ENCODE peak calls at places on chromosomes 1 and 21, in eight cellular contexts. One of them, this sample, is unnamed.

GRCh38 chr1:224579526-224579925 is 36.6 kb upstream of the CNIH3 start:
- DNase-seq in tibial nerve: no peak
- DNase-seq in IMR-90: peak
- DNase-seq in activated B cell treated with CpG ODN at 0.5 μM for 24 hours: no peak
- DNase-seq in cardiac fibroblast: no peak
- DNase-seq in astrocyte: peak
- DNase-seq in AG10803: no peak
- DNase-seq in colonic mucosa: no peak
- DNase-seq in this sample: no peak

GRCh38 chr21:43603641-43604504 is 55.4 kb downstream of the HSF2BP start:
- DNase-seq in tibial nerve: no peak
- DNase-seq in IMR-90: peak
- DNase-seq in activated B cell treated with CpG ODN at 0.5 μM for 24 hours: no peak
- DNase-seq in cardiac fibroblast: peak
- DNase-seq in astrocyte: peak
- DNase-seq in AG10803: peak
- DNase-seq in colonic mucosa: no peak
- DNase-seq in this sample: no peak

GRCh38 chr1:230768903-230769570 is 21.8 kb downstream of the CAPN9 start:
- DNase-seq in tibial nerve: no peak
- DNase-seq in IMR-90: peak
- DNase-seq in activated B cell treated with CpG ODN at 0.5 μM for 24 hours: no peak
- DNase-seq in cardiac fibroblast: peak
- DNase-seq in astrocyte: peak
- DNase-seq in AG10803: peak
- DNase-seq in colonic mucosa: no peak
- DNase-seq in this sample: no peak

GRCh38 chr1:66271904-66272254 is 262.1 kb upstream of the SGIP1 start:
- DNase-seq in tibial nerve: peak
- DNase-seq in IMR-90: peak
- DNase-seq in activated B cell treated with CpG ODN at 0.5 μM for 24 hours: no peak
- DNase-seq in cardiac fibroblast: peak
- DNase-seq in astrocyte: peak
- DNase-seq in AG10803: peak
- DNase-seq in colonic mucosa: peak
- DNase-seq in this sample: no peak

GRCh38 chr1:4684849-4685248 is 30.4 kb downstream of the AJAP1 start:
- DNase-seq in tibial nerve: no peak
- DNase-seq in IMR-90: no peak
- DNase-seq in activated B cell treated with CpG ODN at 0.5 μM for 24 hours: no peak
- DNase-seq in cardiac fibroblast: no peak
- DNase-seq in astrocyte: no peak
- DNase-seq in AG10803: no peak
- DNase-seq in colonic mucosa: no peak
- DNase-seq in this sample: no peak

GRCh38 chr21:46152939-46153258 is 2.5 kb downstream of the FTCD start:
- DNase-seq in tibial nerve: no peak
- DNase-seq in IMR-90: no peak
- DNase-seq in activated B cell treated with CpG ODN at 0.5 μM for 24 hours: no peak
- DNase-seq in cardiac fibroblast: no peak
- DNase-seq in astrocyte: no peak
- DNase-seq in AG10803: no peak
- DNase-seq in colonic mucosa: no peak
- DNase-seq in this sample: no peak

GRCh38 chr1:111197598-111198289 is 2.7 kb downstream of the DENND2D start:
- DNase-seq in tibial nerve: no peak
- DNase-seq in IMR-90: peak
- DNase-seq in activated B cell treated with CpG ODN at 0.5 μM for 24 hours: no peak
- DNase-seq in cardiac fibroblast: peak
- DNase-seq in astrocyte: no peak
- DNase-seq in AG10803: peak
- DNase-seq in colonic mucosa: peak
- DNase-seq in this sample: peak

GRCh38 chr1:211036701-211037494 is 97.0 kb downstream of the KCNH1 start:
- DNase-seq in tibial nerve: no peak
- DNase-seq in IMR-90: peak
- DNase-seq in activated B cell treated with CpG ODN at 0.5 μM for 24 hours: no peak
- DNase-seq in cardiac fibroblast: no peak
- DNase-seq in astrocyte: peak
- DNase-seq in AG10803: peak
- DNase-seq in colonic mucosa: no peak
- DNase-seq in this sample: no peak

GRCh38 chr1:109884242-109884891 is 26.3 kb upstream of the CSF1 start:
- DNase-seq in tibial nerve: no peak
- DNase-seq in IMR-90: no peak
- DNase-seq in activated B cell treated with CpG ODN at 0.5 μM for 24 hours: no peak
- DNase-seq in cardiac fibroblast: no peak
- DNase-seq in astrocyte: no peak
- DNase-seq in AG10803: no peak
- DNase-seq in colonic mucosa: no peak
- DNase-seq in this sample: no peak

GRCh38 chr1:28239004-28239403 is 3.1 kb downstream of the ATP5IF1 start:
- DNase-seq in tibial nerve: no peak
- DNase-seq in IMR-90: no peak
- DNase-seq in activated B cell treated with CpG ODN at 0.5 μM for 24 hours: no peak
- DNase-seq in cardiac fibroblast: no peak
- DNase-seq in astrocyte: no peak
- DNase-seq in AG10803: no peak
- DNase-seq in colonic mucosa: no peak
- DNase-seq in this sample: no peak

GRCh38 chr1:1290238-1290731 is 10.0 kb downstream of the SCNN1D start:
- DNase-seq in tibial nerve: no peak
- DNase-seq in IMR-90: no peak
- DNase-seq in activated B cell treated with CpG ODN at 0.5 μM for 24 hours: peak
- DNase-seq in cardiac fibroblast: peak
- DNase-seq in astrocyte: no peak
- DNase-seq in AG10803: peak
- DNase-seq in colonic mucosa: peak
- DNase-seq in this sample: peak

GRCh38 chr1:116514708-116515525 is 55.9 kb downstream of the CD58 start:
- DNase-seq in tibial nerve: no peak
- DNase-seq in IMR-90: no peak
- DNase-seq in activated B cell treated with CpG ODN at 0.5 μM for 24 hours: no peak
- DNase-seq in cardiac fibroblast: peak
- DNase-seq in astrocyte: peak
- DNase-seq in AG10803: peak
- DNase-seq in colonic mucosa: no peak
- DNase-seq in this sample: no peak

GRCh38 chr1:119808491-119808890 is 2.8 kb downstream of the REG4 start:
- DNase-seq in tibial nerve: no peak
- DNase-seq in IMR-90: peak
- DNase-seq in activated B cell treated with CpG ODN at 0.5 μM for 24 hours: no peak
- DNase-seq in cardiac fibroblast: no peak
- DNase-seq in astrocyte: peak
- DNase-seq in AG10803: peak
- DNase-seq in colonic mucosa: no peak
- DNase-seq in this sample: no peak

GRCh38 chr21:31957631-31958030 is 84.8 kb downstream of the HUNK start:
- DNase-seq in tibial nerve: no peak
- DNase-seq in IMR-90: no peak
- DNase-seq in activated B cell treated with CpG ODN at 0.5 μM for 24 hours: no peak
- DNase-seq in cardiac fibroblast: no peak
- DNase-seq in astrocyte: no peak
- DNase-seq in AG10803: no peak
- DNase-seq in colonic mucosa: no peak
- DNase-seq in this sample: no peak

GRCh38 chr1:209291715-209292114 is 291.8 kb upstream of the CAMK1G start:
- DNase-seq in tibial nerve: no peak
- DNase-seq in IMR-90: no peak
- DNase-seq in activated B cell treated with CpG ODN at 0.5 μM for 24 hours: no peak
- DNase-seq in cardiac fibroblast: no peak
- DNase-seq in astrocyte: no peak
- DNase-seq in AG10803: no peak
- DNase-seq in colonic mucosa: no peak
- DNase-seq in this sample: no peak

GRCh38 chr1:219812491-219813221 is 115.7 kb downstream of the SLC30A10 start:
- DNase-seq in tibial nerve: peak
- DNase-seq in IMR-90: peak
- DNase-seq in activated B cell treated with CpG ODN at 0.5 μM for 24 hours: no peak
- DNase-seq in cardiac fibroblast: peak
- DNase-seq in astrocyte: peak
- DNase-seq in AG10803: peak
- DNase-seq in colonic mucosa: no peak
- DNase-seq in this sample: peak

GRCh38 chr1:15314328-15315281 is 67.6 kb downstream of the FHAD1 start:
- DNase-seq in tibial nerve: no peak
- DNase-seq in IMR-90: no peak
- DNase-seq in activated B cell treated with CpG ODN at 0.5 μM for 24 hours: no peak
- DNase-seq in cardiac fibroblast: no peak
- DNase-seq in astrocyte: no peak
- DNase-seq in AG10803: no peak
- DNase-seq in colonic mucosa: no peak
- DNase-seq in this sample: no peak
- TF ChIP-seq CTCF in tibial nerve: no peak
- TF ChIP-seq CTCF in IMR-90: no peak
- TF ChIP-seq CTCF in activated B cell treated with CpG ODN at 0.5 μM for 24 hours: no peak
- TF ChIP-seq CTCF in cardiac fibroblast: no peak
- TF ChIP-seq CTCF in astrocyte: no peak
- TF ChIP-seq CTCF in AG10803: no peak
- TF ChIP-seq CTCF in colonic mucosa: no peak
- TF ChIP-seq CTCF in this sample: no peak

DNA sequence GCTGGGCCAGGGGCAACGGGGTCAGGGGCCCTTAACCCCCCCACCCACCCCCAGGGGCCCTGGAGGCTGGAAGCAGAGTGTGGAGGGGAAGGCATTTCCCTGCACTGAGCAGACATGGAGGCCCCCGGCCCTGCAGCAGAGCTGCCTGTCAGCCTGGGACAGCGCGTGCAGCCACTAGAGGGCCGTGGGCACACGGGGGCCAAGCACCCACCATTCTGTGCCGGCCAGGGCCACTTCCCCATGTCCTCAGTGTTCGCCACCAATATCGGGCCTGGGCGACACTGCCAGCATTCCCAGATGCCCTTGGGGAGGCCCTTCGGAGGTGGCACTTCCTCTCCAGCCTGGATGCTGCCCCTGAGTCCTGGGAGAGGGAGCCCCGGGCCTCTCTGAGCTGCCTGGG is 23.2 kb upstream of the ARHGEF16 start:
- DNase-seq in tibial nerve: no peak
- DNase-seq in IMR-90: no peak
- DNase-seq in activated B cell treated with CpG ODN at 0.5 μM for 24 hours: no peak
- DNase-seq in cardiac fibroblast: no peak
- DNase-seq in astrocyte: no peak
- DNase-seq in AG10803: no peak
- DNase-seq in colonic mucosa: no peak
- DNase-seq in this sample: peak
- TF ChIP-seq CTCF in tibial nerve: no peak
- TF ChIP-seq CTCF in IMR-90: peak
- TF ChIP-seq CTCF in activated B cell treated with CpG ODN at 0.5 μM for 24 hours: no peak
- TF ChIP-seq CTCF in cardiac fibroblast: peak
- TF ChIP-seq CTCF in astrocyte: no peak
- TF ChIP-seq CTCF in AG10803: peak
- TF ChIP-seq CTCF in colonic mucosa: no peak
- TF ChIP-seq CTCF in this sample: peak

GRCh38 chr21:18801468-18801867 is 397.9 kb upstream of the TMPRSS15 start:
- DNase-seq in tibial nerve: no peak
- DNase-seq in IMR-90: no peak
- DNase-seq in activated B cell treated with CpG ODN at 0.5 μM for 24 hours: no peak
- DNase-seq in cardiac fibroblast: peak
- DNase-seq in astrocyte: peak
- DNase-seq in AG10803: no peak
- DNase-seq in colonic mucosa: no peak
- DNase-seq in this sample: no peak
- TF ChIP-seq CTCF in tibial nerve: no peak
- TF ChIP-seq CTCF in IMR-90: no peak
- TF ChIP-seq CTCF in activated B cell treated with CpG ODN at 0.5 μM for 24 hours: no peak
- TF ChIP-seq CTCF in cardiac fibroblast: no peak
- TF ChIP-seq CTCF in astrocyte: no peak
- TF ChIP-seq CTCF in AG10803: no peak
- TF ChIP-seq CTCF in colonic mucosa: no peak
- TF ChIP-seq CTCF in this sample: no peak

GRCh38 chr21:42366292-42367010 is at the start of gene TFF1:
- DNase-seq in tibial nerve: no peak
- DNase-seq in IMR-90: peak
- DNase-seq in activated B cell treated with CpG ODN at 0.5 μM for 24 hours: no peak
- DNase-seq in cardiac fibroblast: no peak
- DNase-seq in astrocyte: peak
- DNase-seq in AG10803: no peak
- DNase-seq in colonic mucosa: peak
- DNase-seq in this sample: no peak
- TF ChIP-seq CTCF in tibial nerve: no peak
- TF ChIP-seq CTCF in IMR-90: no peak
- TF ChIP-seq CTCF in activated B cell treated with CpG ODN at 0.5 μM for 24 hours: no peak
- TF ChIP-seq CTCF in cardiac fibroblast: no peak
- TF ChIP-seq CTCF in astrocyte: no peak
- TF ChIP-seq CTCF in AG10803: no peak
- TF ChIP-seq CTCF in colonic mucosa: no peak
- TF ChIP-seq CTCF in this sample: no peak

DNA sequence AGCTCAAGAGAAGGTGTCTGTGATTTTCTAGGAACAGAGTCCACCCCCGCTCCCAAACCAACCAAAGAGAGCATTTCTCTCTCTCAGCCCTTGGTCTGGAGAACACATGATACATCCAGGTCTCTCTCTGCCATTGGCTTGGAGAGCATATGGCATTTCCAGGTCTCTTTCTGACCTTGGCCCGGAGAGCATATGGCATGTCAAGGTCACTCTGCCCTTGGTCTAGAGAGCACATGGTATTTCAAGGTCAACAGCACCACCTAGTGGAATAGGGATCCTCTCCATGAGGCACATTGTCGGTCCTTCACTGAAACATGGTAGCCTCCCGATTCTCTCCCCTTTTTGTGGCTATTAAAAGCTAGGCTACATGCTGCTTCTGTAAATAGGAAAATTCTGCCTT is 437.7 kb upstream of the OLFM3 start:
- DNase-seq in tibial nerve: no peak
- DNase-seq in IMR-90: no peak
- DNase-seq in activated B cell treated with CpG ODN at 0.5 μM for 24 hours: no peak
- DNase-seq in cardiac fibroblast: no peak
- DNase-seq in astrocyte: no peak
- DNase-seq in AG10803: no peak
- DNase-seq in colonic mucosa: no peak
- DNase-seq in this sample: peak
- TF ChIP-seq CTCF in tibial nerve: no peak
- TF ChIP-seq CTCF in IMR-90: no peak
- TF ChIP-seq CTCF in activated B cell treated with CpG ODN at 0.5 μM for 24 hours: no peak
- TF ChIP-seq CTCF in cardiac fibroblast: peak
- TF ChIP-seq CTCF in astrocyte: peak
- TF ChIP-seq CTCF in AG10803: peak
- TF ChIP-seq CTCF in colonic mucosa: no peak
- TF ChIP-seq CTCF in this sample: peak

DNA sequence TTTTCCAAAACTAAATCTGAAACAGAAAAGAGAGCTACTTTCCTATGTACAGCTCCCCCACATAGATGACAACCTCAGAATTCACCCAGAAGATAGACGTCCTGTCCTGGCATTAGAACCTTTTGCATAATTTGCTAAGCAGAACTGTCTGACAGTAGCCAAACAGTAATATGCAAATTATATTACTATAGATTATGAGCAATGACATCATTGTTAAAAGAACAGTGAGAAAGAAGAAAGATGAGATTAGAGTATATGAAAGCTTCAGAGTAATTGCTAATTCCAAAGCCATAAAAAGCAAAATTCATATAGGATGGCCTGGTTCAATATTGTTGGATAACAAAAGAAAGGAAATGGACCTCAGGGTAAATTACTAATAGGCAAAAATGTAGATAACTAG is 43.7 kb downstream of the SLC44A5 start:
- DNase-seq in tibial nerve: no peak
- DNase-seq in IMR-90: no peak
- DNase-seq in activated B cell treated with CpG ODN at 0.5 μM for 24 hours: no peak
- DNase-seq in cardiac fibroblast: no peak
- DNase-seq in astrocyte: no peak
- DNase-seq in AG10803: no peak
- DNase-seq in colonic mucosa: no peak
- DNase-seq in this sample: no peak
- TF ChIP-seq CTCF in tibial nerve: no peak
- TF ChIP-seq CTCF in IMR-90: no peak
- TF ChIP-seq CTCF in activated B cell treated with CpG ODN at 0.5 μM for 24 hours: no peak
- TF ChIP-seq CTCF in cardiac fibroblast: no peak
- TF ChIP-seq CTCF in astrocyte: no peak
- TF ChIP-seq CTCF in AG10803: no peak
- TF ChIP-seq CTCF in colonic mucosa: no peak
- TF ChIP-seq CTCF in this sample: no peak